ENCODE peak calls at places on chromosomes 11 and 22, in six cellular contexts. X is colonic mucosa; N is OCI-LY7; I is CD8-positive, alpha-beta T cell; V is IMR-90; W is lung. R is an unnamed sample.

GRCh38 chr11:64600281-64600992 is 9.4 kb downstream of the SLC22A12 start:
- DNase-seq in X (no peak), N (no peak), I (no peak), V (no peak), W (no peak), R (no peak)

GRCh38 chr22:46652081-46652929 is 32.1 kb downstream of the GRAMD4 start:
- DNase-seq in X (no peak), N (no peak), I (no peak), V (peak; percentile 28), W (no peak), R (no peak)

GRCh38 chr22:35598396-35598710 is 18.8 kb downstream of the MB start:
- DNase-seq in X (no peak), N (no peak), I (no peak), V (no peak), W (no peak), R (no peak)

GRCh38 chr22:35150163-35151107 is 84.5 kb downstream of the ISX start:
- DNase-seq in X (peak; percentile 77), N (peak; percentile 67), I (peak; percentile 18), V (peak; percentile 42), W (peak; percentile 43), R (no peak)

GRCh38 chr11:125091247-125091876 is 20.1 kb downstream of the TMEM218 start:
- DNase-seq in X (peak; percentile 16), N (peak; percentile 62), I (no peak), V (peak; percentile 77), W (no peak), R (no peak)

GRCh38 chr11:34658071-34659015 is 37.5 kb downstream of the EHF start:
- DNase-seq in X (no peak), N (no peak), I (no peak), V (no peak), W (no peak), R (no peak)

GRCh38 chr22:41885116-41885515 is 29.8 kb downstream of the SHISA8 start:
- DNase-seq in X (no peak), N (no peak), I (no peak), V (no peak), W (no peak), R (peak; percentile 79)

GRCh38 chr11:35262735-35263134 is 123.8 kb downstream of the CD44 start:
- DNase-seq in X (no peak), N (no peak), I (no peak), V (no peak), W (no peak), R (no peak)

GRCh38 chr11:119284344-119285157 is 32.4 kb downstream of the MCAM start:
- DNase-seq in X (no peak), N (peak; percentile 74), I (no peak), V (peak; percentile 47), W (no peak), R (no peak)

GRCh38 chr22:36586250-36586649 is 57.3 kb upstream of the EIF3D start:
- DNase-seq in X (no peak), N (no peak), I (no peak), V (no peak), W (no peak), R (no peak)

GRCh38 chr11:33926954-33927552 is 35.2 kb upstream of the LMO2 start:
- DNase-seq in X (no peak), N (no peak), I (no peak), V (no peak), W (no peak), R (no peak)

GRCh38 chr22:41620646-41621098 is at the start of gene DESI1:
- DNase-seq in X (no peak), N (no peak), I (no peak), V (no peak), W (no peak), R (no peak)

GRCh38 chr11:68968306-68969255 is 12.2 kb downstream of the MRGPRD start:
- DNase-seq in X (no peak), N (no peak), I (no peak), V (no peak), W (no peak), R (no peak)

GRCh38 chr11:106276859-106277436 is 199.5 kb downstream of the AASDHPPT start:
- DNase-seq in X (no peak), N (no peak), I (no peak), V (peak; percentile 4), W (no peak), R (no peak)
- TF ChIP-seq CTCF in X (no peak), N (peak; percentile 40), I (no peak), V (peak; percentile 35), W (no peak), R (peak; percentile 35)

GRCh38 chr11:9680028-9680427 is 16.2 kb downstream of the SWAP70 start:
- DNase-seq in X (no peak), N (no peak), I (no peak), V (no peak), W (no peak), R (no peak)
- H3K4me3 ChIP-seq in X (no peak overlapping the region), N (no peak overlapping the region), I (no peak overlapping the region), V (no peak overlapping the region), W (no peak overlapping the region), R (no peak overlapping the region)

DNA sequence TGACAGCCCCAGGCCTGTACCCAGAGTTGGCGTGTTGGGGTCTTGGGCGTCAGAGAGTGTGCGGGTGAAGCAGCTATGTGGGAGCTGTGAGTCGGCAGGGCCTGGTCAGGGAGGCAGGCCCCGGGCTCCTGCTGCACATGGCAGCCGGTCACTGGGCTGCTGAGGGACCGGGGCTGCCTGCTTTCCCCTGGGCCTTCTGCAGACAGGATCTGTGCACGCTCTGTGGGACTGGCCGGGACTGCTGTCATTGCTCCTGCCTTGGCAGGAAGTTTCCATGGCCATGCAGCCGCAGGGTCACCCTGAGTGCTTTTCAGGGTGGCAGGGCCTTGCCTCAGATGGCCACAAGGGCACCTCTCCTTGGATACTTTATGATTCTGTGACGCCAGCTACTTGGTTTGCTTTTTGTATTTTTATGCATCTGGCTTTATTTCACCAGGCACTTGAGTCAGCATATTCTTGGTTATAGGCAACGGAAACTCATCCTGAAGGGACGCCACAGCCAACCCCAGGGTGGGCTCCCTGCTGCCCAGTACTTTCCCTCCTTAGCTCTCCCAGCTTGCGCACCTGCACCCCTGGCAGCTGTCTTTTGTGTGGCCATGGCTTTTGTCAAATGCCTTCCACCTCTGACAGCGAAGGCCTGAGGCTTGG is 52.5 kb downstream of the AP2A2 start:
- DNase-seq in X (no peak), N (no peak), I (no peak), V (no peak), W (no peak), R (no peak)
- H3K36me3 ChIP-seq in X (no peaks in the 10 kb centered on the region), N (peaks cover 26% of the 10 kb centered on the region), I (peaks cover 24% of the 10 kb centered on the region), V (peaks cover 51% of the 10 kb centered on the region), W (peaks cover 4% of the 10 kb centered on the region), R (peaks cover 28% of the 10 kb centered on the region)

GRCh38 chr22:48884292-48884691 is 943.4 kb downstream of the BRD1 start:
- DNase-seq in X (no peak), N (no peak), I (no peak), V (no peak), W (no peak), R (no peak)
- TF ChIP-seq CTCF in X (no peak), N (no peak), I (no peak), V (no peak), W (no peak), R (no peak)

GRCh38 chr11:66858939-66859685 is 2.2 kb downstream of the LRFN4 start:
- DNase-seq in X (no peak), N (peak; percentile 39), I (no peak), V (no peak), W (no peak), R (no peak)
- H3K4me3 ChIP-seq in X (no peak overlapping the region), N (peak overlapping the region; percentile 46), I (no peak overlapping the region), V (no peak overlapping the region), W (no peak overlapping the region), R (no peak overlapping the region)

DNA sequence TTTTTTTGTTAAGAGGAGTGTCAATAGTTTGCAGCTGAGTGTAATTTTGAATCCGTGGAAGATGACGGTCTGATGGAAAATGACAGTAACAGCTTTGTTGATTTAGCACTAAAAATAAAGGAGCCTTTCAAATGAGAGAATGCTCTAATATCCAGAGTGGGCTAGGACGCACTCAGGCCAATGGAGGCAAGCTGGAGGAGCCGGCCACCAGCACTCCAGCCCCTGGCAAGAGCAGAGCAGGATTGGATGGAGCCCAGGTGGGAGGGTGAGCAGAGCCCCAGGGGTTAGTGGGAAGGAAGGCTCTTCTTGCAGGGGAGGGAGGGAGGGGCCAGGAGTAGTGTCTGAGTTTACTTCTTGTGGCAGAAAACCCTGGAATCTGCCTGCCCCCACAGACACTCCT is 488.5 kb downstream of the INSC start:
- DNase-seq in X (no peak), N (no peak), I (no peak), V (no peak), W (no peak), R (no peak)
- H3K36me3 ChIP-seq in X (no peaks in the 10 kb centered on the region), N (no peaks in the 10 kb centered on the region), I (no peaks in the 10 kb centered on the region), V (no peaks in the 10 kb centered on the region), W (no peaks in the 10 kb centered on the region), R (no peaks in the 10 kb centered on the region)

GRCh38 chr22:50456466-50457234 is 18.2 kb downstream of the SBF1 start:
- DNase-seq in X (no peak), N (no peak), I (no peak), V (no peak), W (no peak), R (no peak)
- TF ChIP-seq CTCF in X (no peak), N (peak; percentile 61), I (no peak), V (peak; percentile 12), W (no peak), R (peak; percentile 17)

DNA sequence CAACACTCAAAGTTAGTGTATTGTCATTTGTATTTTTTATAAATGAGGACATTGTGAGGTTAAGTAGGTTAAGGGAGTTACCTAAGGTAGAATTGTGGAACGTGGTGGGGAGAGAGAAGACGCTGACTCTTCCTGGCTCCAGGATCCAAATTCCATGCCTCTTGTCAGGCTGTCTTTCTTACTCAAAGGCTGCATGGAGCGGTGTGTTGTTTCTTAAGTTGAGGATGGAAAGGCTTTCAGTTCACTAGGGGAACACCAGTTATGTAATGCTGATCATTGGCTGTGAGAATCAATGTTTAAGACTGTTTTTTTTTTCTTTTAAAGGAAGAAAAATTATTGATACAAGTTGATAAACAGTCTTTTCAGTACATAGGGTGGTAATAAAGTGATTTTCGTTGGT is 2.9 kb downstream of the UBE2L3 start:
- DNase-seq in X (no peak), N (no peak), I (no peak), V (no peak), W (no peak), R (no peak)
- H3K4me3 ChIP-seq in X (no peak overlapping the region), N (peak overlapping the region; percentile 90), I (no peak overlapping the region), V (no peak overlapping the region), W (no peak overlapping the region), R (no peak overlapping the region)

GRCh38 chr11:122162095-122162494 is 46.1 kb upstream of the BLID start:
- DNase-seq in X (no peak), N (no peak), I (no peak), V (no peak), W (no peak), R (no peak)
- H3K36me3 ChIP-seq in X (no peaks in the 10 kb centered on the region), N (no peaks in the 10 kb centered on the region), I (no peaks in the 10 kb centered on the region), V (peaks cover 41% of the 10 kb centered on the region), W (no peaks in the 10 kb centered on the region), R (peaks cover 3% of the 10 kb centered on the region)

GRCh38 chr11:23090659-23091058 is 230.4 kb upstream of the CCDC179 start:
- DNase-seq in X (no peak), N (no peak), I (no peak), V (no peak), W (no peak), R (no peak)

GRCh38 chr11:23097906-23098305 is 237.6 kb upstream of the CCDC179 start:
- DNase-seq in X (no peak), N (no peak), I (no peak), V (no peak), W (no peak), R (no peak)

DNA sequence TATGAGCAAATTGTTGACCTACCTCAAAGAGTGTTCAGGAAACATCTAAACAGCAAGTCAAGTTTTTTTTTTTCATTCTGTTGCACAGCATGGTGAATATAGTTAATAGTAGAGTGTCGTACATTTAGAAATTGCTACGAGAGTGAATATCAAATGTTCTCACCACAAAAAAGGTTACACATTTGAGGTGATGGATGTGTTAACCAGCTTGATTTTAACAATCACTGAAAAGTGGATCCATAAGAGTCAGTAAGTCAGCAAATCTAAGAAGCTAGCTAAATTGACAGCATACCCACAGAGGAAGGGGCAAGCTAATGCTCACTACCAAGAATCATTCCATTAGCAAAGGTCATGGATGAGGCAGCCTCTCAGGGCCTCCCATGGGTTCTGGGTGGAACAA is 235.4 kb upstream of the CCDC179 start:
- DNase-seq in X (no peak), N (no peak), I (no peak), V (no peak), W (no peak), R (no peak)
- TF ChIP-seq CTCF in X (no peak), N (no peak), I (no peak), V (no peak), W (no peak), R (no peak)

R was measured in BJ.